ENCODE peak calls at places on chromosomes 16 and 17, in seven cellular contexts. D is left ventricle myocardium inferior, U is AG10803, T is AG04449, Q is MCF 10A, C is A549, G is sigmoid colon. J is an unnamed sample.

GRCh38 chr17:35553310-35553709 is 7.3 kb downstream of the SLFN14 start:
- DNase-seq in C (no peak), Q (no peak), G (no peak), D (no peak), T (no peak), U (no peak), J (no peak)

GRCh38 chr17:80086081-80086480 is 15.3 kb upstream of the GAA start:
- DNase-seq in U (no peak), T (no peak), G (no peak), D (no peak), Q (no peak), C (no peak), J (no peak)

GRCh38 chr17:44921122-44921882 is 6.0 kb upstream of the GFAP start:
- DNase-seq in T (no peak), C (no peak), G (peak; percentile 57), D (peak; percentile 60), Q (no peak), U (no peak), J (no peak)

GRCh38 chr17:72297326-72298115 is 176.7 kb downstream of the SOX9 start:
- DNase-seq in U (peak; percentile 21), Q (peak; percentile 91), G (no peak), C (peak; percentile 59), D (peak; percentile 29), T (no peak), J (no peak)

GRCh38 chr16:52393448-52393847 is 153.5 kb downstream of the TOX3 start:
- DNase-seq in C (no peak), Q (no peak), G (no peak), T (no peak), D (no peak), U (no peak), J (no peak)

GRCh38 chr17:4786111-4786491 is at the start of gene VMO1:
- DNase-seq in G (peak; percentile 74), D (no peak), T (no peak), C (no peak), Q (no peak), U (peak; percentile 38), J (no peak)

GRCh38 chr16:88331989-88332920 is 50.5 kb upstream of the ZNF469 start:
- DNase-seq in C (peak; percentile 95), G (peak; percentile 87), U (peak; percentile 100), Q (peak; percentile 97), D (no peak), T (peak; percentile 99), J (peak; percentile 100)

GRCh38 chr17:45129426-45129939 is 2.8 kb downstream of the PLCD3 start:
- DNase-seq in U (peak; percentile 80), T (no peak), D (peak; percentile 47), C (no peak), G (peak; percentile 68), Q (no peak), J (no peak)

GRCh38 chr16:12612598-12613101 is 191.0 kb downstream of the CPPED1 start:
- DNase-seq in C (peak; percentile 70), G (no peak), T (no peak), Q (peak; percentile 59), U (no peak), D (no peak), J (no peak)

DNA sequence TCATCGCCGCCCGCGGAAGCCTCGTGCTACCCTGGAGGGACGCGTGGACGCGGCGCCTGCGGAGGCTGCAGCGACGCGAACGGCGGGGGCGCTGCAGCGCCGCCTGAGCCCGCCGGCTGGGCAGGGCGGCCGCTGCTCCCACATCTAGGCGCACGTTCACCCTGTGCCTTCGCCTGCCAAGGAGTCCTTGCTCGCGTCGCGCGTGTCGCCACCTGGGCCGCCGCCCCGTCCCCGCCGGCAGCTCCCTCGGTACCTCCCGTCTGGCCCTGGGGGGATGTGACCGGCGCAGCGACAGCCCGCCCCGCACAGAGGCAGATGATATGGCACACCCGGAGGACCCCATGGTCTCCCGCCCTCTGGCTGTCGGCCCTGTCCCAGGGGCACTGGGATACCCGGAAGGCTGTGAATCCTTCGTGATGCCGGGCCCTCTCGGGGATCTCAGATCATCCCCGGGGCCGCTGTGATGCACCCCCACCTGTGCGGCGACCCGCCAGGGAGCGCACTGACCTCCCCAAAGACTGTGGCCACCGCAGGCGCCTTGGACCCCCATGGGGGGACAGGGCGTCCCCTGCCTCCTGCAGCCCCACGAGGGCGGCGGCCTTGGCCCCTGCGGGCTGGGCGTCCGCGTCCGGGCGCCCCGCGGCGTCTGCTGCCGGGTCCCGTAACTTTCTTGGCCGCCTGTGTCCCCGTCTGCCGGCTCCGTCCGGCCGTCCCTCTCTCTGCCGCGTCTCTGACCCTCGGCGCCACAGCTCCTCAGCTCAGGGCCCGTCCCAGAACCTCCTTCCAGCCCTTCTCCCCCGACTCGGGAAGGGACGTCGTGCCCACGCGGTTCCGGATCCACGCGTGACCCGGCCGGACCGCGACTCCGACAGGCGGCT is 689 bp upstream of the TBC1D24 start:
- DNase-seq in C (peak; percentile 72), U (peak; percentile 40), D (peak; percentile 56), G (no peak), T (no peak), Q (peak; percentile 47), J (no peak)
- TF ChIP-seq CTCF in C (peak; percentile 75), U (peak; percentile 10), D (peak; percentile 56), G (peak; percentile 32), T (peak; percentile 2), Q (peak; percentile 32), J (peak; percentile 14)

GRCh38 chr16:75064403-75065148 is 52.0 kb downstream of the LDHD start:
- DNase-seq in D (no peak), T (no peak), U (no peak), C (no peak), G (no peak), Q (no peak), J (no peak)

GRCh38 chr16:75063549-75064082 is 53.0 kb downstream of the LDHD start:
- DNase-seq in C (no peak), Q (no peak), G (no peak), T (no peak), D (no peak), U (no peak), J (no peak)

GRCh38 chr16:75061677-75062076 is 54.9 kb downstream of the LDHD start:
- DNase-seq in D (no peak), T (no peak), C (no peak), U (no peak), Q (no peak), G (peak; percentile 74), J (no peak)

GRCh38 chr16:75062135-75062943 is 54.2 kb downstream of the LDHD start:
- DNase-seq in Q (no peak), C (no peak), D (peak; percentile 73), U (no peak), T (no peak), G (peak; percentile 87), J (no peak)

DNA sequence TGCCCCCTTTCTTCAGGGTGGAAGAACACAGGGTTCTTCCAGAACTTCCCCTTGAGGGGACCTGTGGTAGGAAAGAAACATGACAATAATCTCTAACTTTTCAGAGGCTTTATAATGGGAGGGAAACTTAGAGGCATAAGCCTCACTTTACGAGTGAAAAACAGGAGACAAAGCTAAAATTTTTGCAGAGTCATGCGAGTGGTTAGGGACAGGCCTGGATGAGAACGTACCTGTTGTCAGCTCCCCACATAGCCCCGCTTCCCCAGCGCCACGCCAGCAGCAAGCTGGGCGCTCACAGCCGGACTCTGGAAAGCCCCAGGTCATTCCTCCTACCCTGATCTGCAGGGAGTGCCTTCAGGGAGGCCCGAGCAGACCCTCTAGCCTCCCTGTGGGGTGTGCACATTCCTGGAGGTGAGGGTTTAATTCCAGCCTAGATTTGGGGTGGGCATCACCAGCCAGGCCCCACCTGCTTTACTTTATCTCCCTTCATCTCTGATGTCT is 53.6 kb downstream of the LDHD start:
- DNase-seq in D (no peak), T (no peak), Q (no peak), U (no peak), G (no peak), C (no peak), J (no peak)
- TF ChIP-seq CTCF in D (peak; percentile 17), T (no peak), Q (no peak), U (no peak), G (no peak), C (no peak), J (no peak)

GRCh38 chr16:2894231-2894630 is 11.2 kb downstream of the FLYWCH2 start:
- DNase-seq in G (no peak), C (no peak), Q (no peak), U (no peak), D (no peak), T (no peak), J (no peak)
- TF ChIP-seq CTCF in G (no peak), C (no peak), Q (no peak), U (no peak), D (no peak), T (no peak), J (no peak)

GRCh38 chr16:48054881-48055601 is 100.8 kb downstream of the ABCC12 start:
- DNase-seq in C (peak; percentile 30), U (peak; percentile 63), Q (peak; percentile 55), D (no peak), G (no peak), T (no peak), J (peak; percentile 13)
- TF ChIP-seq CTCF in C (peak; percentile 76), U (peak; percentile 96), Q (peak; percentile 89), D (peak; percentile 85), G (peak; percentile 51), T (peak; percentile 91), J (peak; percentile 96)

GRCh38 chr17:48636177-48637018 is 10.2 kb upstream of the HOXB9 start:
- DNase-seq in T (no peak), U (peak; percentile 78), Q (peak; percentile 49), G (peak; percentile 73), C (peak; percentile 95), D (peak; percentile 47), J (no peak)
- TF ChIP-seq CTCF in T (peak; percentile 81), U (peak; percentile 65), Q (peak; percentile 47), G (peak; percentile 31), C (peak; percentile 93), D (peak; percentile 53), J (peak; percentile 51)

GRCh38 chr16:79823644-79824043 is 223.1 kb upstream of the MAF start:
- DNase-seq in T (no peak), Q (no peak), D (no peak), C (no peak), U (no peak), G (no peak), J (no peak)
- TF ChIP-seq CTCF in T (no peak), Q (no peak), D (no peak), C (no peak), U (no peak), G (no peak), J (no peak)